ENCODE peak calls at places on chromosomes 5 and 9, in six cellular contexts. One of them, this sample, is unnamed.

GRCh38 chr9:20838218-20838617 is 154.2 kb downstream of the FOCAD start:
- DNase-seq in G401: no peak
- DNase-seq in lower lobe of right lung: no peak
- DNase-seq in EL: peak; percentile 41
- DNase-seq in NCI-H1694: no peak
- DNase-seq in cardiac septum: no peak
- DNase-seq in this sample: peak; percentile 85

GRCh38 chr9:33489070-33489469 is 15.3 kb upstream of the NOL6 start:
- DNase-seq in G401: no peak
- DNase-seq in NCI-H1694: no peak
- DNase-seq in lower lobe of right lung: no peak
- DNase-seq in cardiac septum: no peak
- DNase-seq in EL: peak; percentile 53
- DNase-seq in this sample: peak; percentile 83

GRCh38 chr5:51382759-51383493 is at the start of gene ISL1:
- DNase-seq in EL: peak; percentile 71
- DNase-seq in cardiac septum: no peak
- DNase-seq in G401: no peak
- DNase-seq in NCI-H1694: peak; percentile 70
- DNase-seq in lower lobe of right lung: peak; percentile 56
- DNase-seq in this sample: peak; percentile 4

GRCh38 chr5:53031695-53032096 is 42.5 kb downstream of the ITGA2 start:
- DNase-seq in EL: peak; percentile 89
- DNase-seq in NCI-H1694: no peak
- DNase-seq in lower lobe of right lung: no peak
- DNase-seq in cardiac septum: no peak
- DNase-seq in G401: no peak
- DNase-seq in this sample: peak; percentile 33

GRCh38 chr5:127294829-127295228 is 4.2 kb downstream of the MEGF10 start:
- DNase-seq in lower lobe of right lung: no peak
- DNase-seq in NCI-H1694: no peak
- DNase-seq in EL: no peak
- DNase-seq in G401: no peak
- DNase-seq in cardiac septum: no peak
- DNase-seq in this sample: no peak

GRCh38 chr5:153618857-153619256 is 128.4 kb downstream of the GRIA1 start:
- DNase-seq in cardiac septum: no peak
- DNase-seq in lower lobe of right lung: no peak
- DNase-seq in EL: peak; percentile 80
- DNase-seq in NCI-H1694: no peak
- DNase-seq in G401: no peak
- DNase-seq in this sample: no peak

GRCh38 chr5:65103674-65104035 is 334.9 kb downstream of the CWC27 start:
- DNase-seq in EL: no peak
- DNase-seq in NCI-H1694: no peak
- DNase-seq in G401: no peak
- DNase-seq in cardiac septum: no peak
- DNase-seq in lower lobe of right lung: no peak
- DNase-seq in this sample: no peak

GRCh38 chr5:92822183-92822582 is 758.8 kb downstream of the NR2F1-AS1 start:
- DNase-seq in NCI-H1694: no peak
- DNase-seq in lower lobe of right lung: no peak
- DNase-seq in cardiac septum: no peak
- DNase-seq in G401: no peak
- DNase-seq in EL: no peak
- DNase-seq in this sample: no peak

GRCh38 chr9:126624912-126625311 is 11.2 kb downstream of the LMX1B start:
- DNase-seq in NCI-H1694: no peak
- DNase-seq in EL: no peak
- DNase-seq in cardiac septum: no peak
- DNase-seq in lower lobe of right lung: no peak
- DNase-seq in G401: no peak
- DNase-seq in this sample: no peak

GRCh38 chr9:98226516-98226915 is 28.9 kb downstream of the TBC1D2 start:
- DNase-seq in EL: no peak
- DNase-seq in cardiac septum: no peak
- DNase-seq in NCI-H1694: no peak
- DNase-seq in lower lobe of right lung: no peak
- DNase-seq in G401: no peak
- DNase-seq in this sample: peak; percentile 45

GRCh38 chr9:131872006-131872405 is 132.1 kb upstream of the RAPGEF1 start:
- DNase-seq in lower lobe of right lung: no peak
- DNase-seq in G401: no peak
- DNase-seq in cardiac septum: no peak
- DNase-seq in EL: no peak
- DNase-seq in NCI-H1694: no peak
- DNase-seq in this sample: no peak

GRCh38 chr9:88447431-88447830 is 59.2 kb downstream of the SPIN1 start:
- DNase-seq in NCI-H1694: no peak
- DNase-seq in G401: no peak
- DNase-seq in cardiac septum: no peak
- DNase-seq in lower lobe of right lung: no peak
- DNase-seq in EL: no peak
- DNase-seq in this sample: no peak